ENCODE peak calls at places on chromosome 1, in eight cellular contexts. S, F, E, O, Y, C, A and M are unnamed samples.

GRCh38 chr1:56268519-56268918 is 310.8 kb downstream of the PLPP3 start:
- DNase-seq in S (no peak), C (no peak), F (no peak), Y (no peak), O (no peak), A (no peak), E (no peak), M (no peak)

GRCh38 chr1:39450956-39451601 is 40.4 kb upstream of the BMP8A start:
- DNase-seq in A (no peak), C (no peak), Y (no peak), O (no peak), E (no peak), F (no peak), S (no peak), M (no peak)

GRCh38 chr1:167175901-167176300 is 44.8 kb upstream of the POU2F1 start:
- DNase-seq in A (no peak), F (no peak), S (peak; percentile 32), E (no peak), O (no peak), Y (no peak), C (no peak), M (no peak)

GRCh38 chr1:12191242-12192032 is 24.6 kb downstream of the TNFRSF1B start:
- DNase-seq in Y (no peak), A (no peak), O (no peak), S (no peak), E (no peak), F (no peak), C (no peak), M (peak; percentile 32)

GRCh38 chr1:164702664-164703063 is 143.7 kb downstream of the PBX1 start:
- DNase-seq in F (no peak), O (no peak), A (no peak), C (no peak), S (no peak), Y (no peak), E (no peak), M (no peak)

GRCh38 chr1:47443530-47444316 is 5.9 kb downstream of the FOXD2 start:
- DNase-seq in E (no peak), O (no peak), C (no peak), S (no peak), A (no peak), F (peak; percentile 66), Y (no peak), M (peak; percentile 73)

GRCh38 chr1:24693827-24694379 is 50.8 kb downstream of the SRRM1 start:
- DNase-seq in O (no peak), A (no peak), E (no peak), C (no peak), S (no peak), Y (no peak), F (no peak), M (no peak)

GRCh38 chr1:172135923-172136610 is 284.4 kb upstream of the C1orf105 start:
- DNase-seq in F (no peak), E (no peak), S (no peak), C (no peak), Y (no peak), O (no peak), A (no peak), M (no peak)

GRCh38 chr1:14500041-14500440 is 98.4 kb upstream of the KAZN start:
- DNase-seq in E (no peak), C (no peak), Y (no peak), S (no peak), O (no peak), F (no peak), A (no peak), M (no peak)

GRCh38 chr1:245370905-245371581 is 216.3 kb downstream of the KIF26B start:
- DNase-seq in C (no peak), A (no peak), Y (no peak), S (no peak), E (no peak), F (no peak), O (no peak), M (no peak)

GRCh38 chr1:151716771-151717631 is at the start of gene CELF3:
- DNase-seq in O (no peak), F (peak; percentile 85), Y (no peak), S (peak; percentile 100), C (peak; percentile 14), E (no peak), A (no peak), M (peak; percentile 86)

GRCh38 chr1:220818421-220819173 is 31.9 kb downstream of the MTARC1 start:
- DNase-seq in A (no peak), F (peak; percentile 67), O (no peak), C (no peak), E (no peak), S (peak; percentile 68), Y (no peak), M (peak; percentile 83)

GRCh38 chr1:165395522-165396300 is 39.2 kb upstream of the LMX1A start:
- DNase-seq in S (no peak), E (no peak), O (no peak), Y (no peak), A (no peak), C (no peak), F (no peak), M (no peak)

GRCh38 chr1:53381790-53382401 is 54.0 kb upstream of the LRP8 start:
- DNase-seq in C (no peak), Y (no peak), E (peak; percentile 43), F (no peak), A (no peak), S (no peak), O (no peak), M (no peak)

GRCh38 chr1:82632164-82632563 is 831.4 kb downstream of the ADGRL2 start:
- DNase-seq in O (no peak), C (no peak), A (no peak), F (no peak), Y (no peak), E (no peak), S (no peak), M (no peak)

GRCh38 chr1:197862221-197862620 is 40.2 kb upstream of the C1orf53 start:
- DNase-seq in E (no peak), F (no peak), O (no peak), C (no peak), A (no peak), Y (no peak), S (no peak), M (no peak)

GRCh38 chr1:157994081-157994581 is 686 bp downstream of the KIRREL1 start:
- DNase-seq in C (no peak), F (no peak), Y (no peak), S (no peak), O (no peak), A (no peak), E (no peak), M (peak; percentile 44)

GRCh38 chr1:43058545-43059360 is 100.1 kb upstream of the SLC2A1 start:
- DNase-seq in S (no peak), A (no peak), O (no peak), C (no peak), E (no peak), Y (no peak), F (no peak), M (peak; percentile 26)

GRCh38 chr1:60765204-60765603 is 317.2 kb upstream of the NFIA start:
- DNase-seq in C (no peak), F (peak; percentile 70), E (no peak), Y (no peak), S (peak; percentile 40), O (peak; percentile 26), A (peak; percentile 5), M (peak; percentile 81)

GRCh38 chr1:15205586-15206346 is 41.3 kb upstream of the FHAD1 start:
- DNase-seq in C (no peak), Y (no peak), S (no peak), A (no peak), O (no peak), E (no peak), F (no peak), M (no peak)